ENCODE peak calls at places on chromosomes 1 and 21, in five cellular contexts. A is dorsolateral prefrontal cortex, K is H1, W is HCT116, Z is cardiac fibroblast. F is an unnamed sample.

GRCh38 chr1:232221790-232222499 is 408.0 kb downstream of the SIPA1L2 start:
- DNase-seq in W (peak), K (peak), A (no peak), Z (no peak), F (peak)

GRCh38 chr1:41475859-41476567 is 8.5 kb downstream of the EDN2 start:
- DNase-seq in K (no peak), W (no peak), Z (peak), A (no peak), F (no peak)

GRCh38 chr1:113439272-113439660 is 49.0 kb downstream of the MAGI3 start:
- DNase-seq in K (no peak), A (no peak), W (no peak), Z (no peak), F (no peak)

GRCh38 chr21:34822957-34823356 is 154.2 kb downstream of the CLIC6 start:
- DNase-seq in K (no peak), Z (no peak), W (no peak), A (no peak), F (peak)

GRCh38 chr1:228045405-228045804 is 37.1 kb upstream of the ARF1 start:
- DNase-seq in Z (no peak), K (peak), W (no peak), A (no peak), F (no peak)

GRCh38 chr1:154931940-154932487 is 4.5 kb downstream of the PMVK start:
- DNase-seq in W (peak), Z (no peak), K (no peak), A (no peak), F (no peak)

GRCh38 chr1:54667797-54668196 is 26.2 kb downstream of the MROH7 start:
- DNase-seq in A (no peak), Z (no peak), K (no peak), W (no peak), F (no peak)

GRCh38 chr1:172898866-172899265 is 151.9 kb downstream of the TNFSF18 start:
- DNase-seq in Z (peak), K (no peak), A (no peak), W (no peak), F (no peak)

GRCh38 chr1:21921100-21921875 is 15.8 kb downstream of the HSPG2 start:
- DNase-seq in W (no peak), Z (no peak), K (no peak), A (no peak), F (no peak)

GRCh38 chr1:29409616-29410015 is 173.3 kb downstream of the PTPRU start:
- DNase-seq in W (no peak), Z (no peak), K (peak), A (no peak), F (no peak)

GRCh38 chr1:153478047-153478691 is 17.7 kb upstream of the S100A7 start:
- DNase-seq in Z (no peak), K (no peak), W (no peak), A (no peak), F (no peak)

GRCh38 chr1:61552630-61553029 is 172.3 kb downstream of the TM2D1 start:
- DNase-seq in Z (no peak), K (no peak), A (no peak), W (no peak), F (no peak)

GRCh38 chr1:224116131-224116530 is 2.2 kb downstream of the FBXO28 start:
- DNase-seq in W (peak), Z (peak), K (no peak), A (no peak), F (peak)

GRCh38 chr1:202076050-202076511 is 46.6 kb upstream of the GPR37L1 start:
- DNase-seq in K (no peak), Z (no peak), A (no peak), W (no peak), F (no peak)

GRCh38 chr1:210754931-210755670 is 378.8 kb downstream of the KCNH1 start:
- DNase-seq in Z (no peak), W (no peak), K (no peak), A (peak), F (no peak)

GRCh38 chr1:205932776-205933175 is 10.5 kb downstream of the SLC26A9 start:
- DNase-seq in Z (no peak), W (no peak), K (no peak), A (no peak), F (no peak)

GRCh38 chr1:50420689-50421365 is 2.4 kb downstream of the DMRTA2 start:
- DNase-seq in Z (no peak), K (peak), W (no peak), A (no peak), F (no peak)

GRCh38 chr1:154843913-154844681 is 26.0 kb downstream of the KCNN3 start:
- DNase-seq in K (no peak), A (no peak), W (no peak), Z (no peak), F (no peak)

GRCh38 chr1:245571872-245572294 is 417.1 kb downstream of the KIF26B start:
- DNase-seq in Z (no peak), W (no peak), K (no peak), A (no peak), F (no peak)

GRCh38 chr1:163191301-163191700 is 11.4 kb downstream of the RGS5 start:
- DNase-seq in K (no peak), W (no peak), A (no peak), Z (no peak), F (no peak)

GRCh38 chr1:145988773-145989172 is 7.6 kb downstream of the TXNIP start:
- DNase-seq in W (no peak), A (no peak), K (no peak), Z (no peak), F (no peak)

GRCh38 chr21:45138199-45139002 is 64.0 kb downstream of the ADARB1 start:
- DNase-seq in A (peak), Z (peak), W (peak), K (peak), F (no peak)

GRCh38 chr1:78601068-78601467 is 19.2 kb upstream of the IFI44L start:
- DNase-seq in A (no peak), Z (no peak), K (no peak), W (no peak), F (no peak)

GRCh38 chr1:246567258-246568235 is 1.3 kb downstream of the CNST start:
- DNase-seq in W (no peak), Z (peak), A (no peak), K (no peak), F (no peak)

GRCh38 chr1:116825735-116826438 is 71.7 kb downstream of the CD2 start:
- DNase-seq in W (no peak), A (no peak), K (no peak), Z (no peak), F (no peak)

GRCh38 chr1:98045211-98046030 is 124.6 kb upstream of the DPYD start:
- DNase-seq in K (peak), A (no peak), W (no peak), Z (peak), F (no peak)

GRCh38 chr21:33496345-33496744 is 4.8 kb upstream of the DNAJC28 start:
- DNase-seq in K (peak), W (no peak), A (no peak), Z (no peak), F (no peak)

GRCh38 chr1:3494321-3495308 is 40.1 kb downstream of the ARHGEF16 start:
- DNase-seq in W (no peak), Z (no peak), A (no peak), K (no peak), F (no peak)

GRCh38 chr1:37875833-37876232 is 16.4 kb upstream of the MTF1 start:
- DNase-seq in A (no peak), Z (peak), K (no peak), W (no peak), F (no peak)

GRCh38 chr1:179663810-179664209 is 72.2 kb downstream of the TDRD5 start:
- DNase-seq in W (no peak), A (no peak), K (no peak), Z (no peak), F (no peak)

GRCh38 chr1:223180803-223181321 is 37.8 kb upstream of the TLR5 start:
- DNase-seq in K (no peak), W (no peak), Z (peak), A (no peak), F (no peak)

GRCh38 chr1:185795181-185795580 is 61.0 kb downstream of the HMCN1 start:
- DNase-seq in Z (peak), W (no peak), K (no peak), A (no peak), F (peak)

GRCh38 chr1:24966724-24967346 is 36.8 kb upstream of the RUNX3 start:
- DNase-seq in K (no peak), A (no peak), Z (peak), W (peak), F (peak)

GRCh38 chr1:90726716-90727480 is 9.8 kb upstream of the BARHL2 start:
- DNase-seq in A (no peak), Z (no peak), K (peak), W (no peak), F (no peak)

GRCh38 chr21:33481314-33481943 is 1.7 kb upstream of the TMEM50B start:
- DNase-seq in Z (no peak), K (no peak), W (no peak), A (no peak), F (no peak)

GRCh38 chr1:2193514-2194251 is 889 bp downstream of the FAAP20 start:
- DNase-seq in W (no peak), Z (no peak), A (no peak), K (peak), F (no peak)

GRCh38 chr1:107669996-107670395 is 295.0 kb downstream of the VAV3 start:
- DNase-seq in Z (peak), A (no peak), K (no peak), W (no peak), F (no peak)

GRCh38 chr1:168535536-168535935 is 8.3 kb downstream of the XCL2 start:
- DNase-seq in A (no peak), W (no peak), K (no peak), Z (no peak), F (no peak)

GRCh38 chr1:151908228-151908691 is 1.1 kb downstream of the THEM4 start:
- DNase-seq in K (peak), W (peak), Z (peak), A (no peak), F (no peak)
- H3K4me3 ChIP-seq in K (no peak), W (peak), Z (peak), A (peak), F (peak)

DNA sequence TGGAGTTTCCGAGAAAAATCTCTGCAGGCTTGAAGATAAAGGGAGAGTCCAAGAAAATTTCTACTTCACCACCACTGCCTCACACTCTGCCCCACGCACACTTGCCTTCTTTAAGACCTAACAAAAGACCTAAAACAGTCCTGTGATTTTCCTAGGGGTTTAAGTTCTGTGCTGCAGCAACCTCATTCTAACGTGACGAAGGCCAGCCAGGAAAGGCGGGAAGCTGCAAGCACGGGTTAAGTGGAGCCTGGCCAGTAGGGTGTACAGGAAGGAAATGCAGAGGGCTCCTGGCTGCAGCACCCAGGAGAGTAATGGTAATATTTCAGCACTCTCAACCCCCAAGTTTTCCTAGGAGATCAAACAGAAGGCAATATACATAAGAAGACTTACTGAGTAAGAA is 1.5 kb downstream of the SPATA6 start:
- DNase-seq in Z (peak), K (peak), A (no peak), W (no peak), F (no peak)
- H3K4me3 ChIP-seq in Z (peak), K (peak), A (peak), W (no peak), F (peak)

DNA sequence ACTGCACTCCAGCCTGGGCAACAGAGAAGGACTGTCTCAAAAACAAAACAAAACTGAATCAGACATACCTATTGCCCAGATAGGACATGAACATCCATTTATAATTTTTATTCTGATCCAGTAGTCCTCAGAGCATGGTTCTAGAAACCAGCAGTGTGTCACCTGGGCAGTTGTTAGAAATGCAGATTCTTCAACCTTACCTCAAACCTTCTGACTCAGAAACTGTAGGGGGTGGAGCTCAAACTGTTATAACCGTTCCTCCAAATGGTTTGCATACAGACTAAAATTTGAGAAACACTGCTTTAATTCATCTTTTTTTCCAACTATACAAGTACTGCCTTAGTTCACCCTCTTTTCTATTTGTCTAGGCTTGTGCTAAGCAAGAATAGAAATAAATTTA is 6.0 kb downstream of the NASP start:
- DNase-seq in W (no peak), A (no peak), Z (no peak), K (no peak), F (no peak)
- H3K4me3 ChIP-seq in W (no peak), A (peak), Z (no peak), K (no peak), F (no peak)

GRCh38 chr1:164369698-164370365 is 189.2 kb upstream of the PBX1 start:
- DNase-seq in K (no peak), W (no peak), A (no peak), Z (no peak), F (no peak)
- H3K4me3 ChIP-seq in K (no peak), W (no peak), A (no peak), Z (no peak), F (no peak)

GRCh38 chr1:93681549-93682412 is at the start of gene BCAR3:
- DNase-seq in A (no peak), Z (peak), K (peak), W (no peak), F (no peak)
- H3K4me3 ChIP-seq in A (peak), Z (peak), K (peak), W (peak), F (peak)

GRCh38 chr1:209454340-209455014 is 129.0 kb upstream of the CAMK1G start:
- DNase-seq in A (no peak), K (no peak), W (no peak), Z (no peak), F (no peak)

GRCh38 chr1:209457618-209458017 is 125.9 kb upstream of the CAMK1G start:
- DNase-seq in W (no peak), A (no peak), Z (no peak), K (no peak), F (no peak)

GRCh38 chr1:209456878-209457277 is 126.6 kb upstream of the CAMK1G start:
- DNase-seq in A (no peak), K (no peak), Z (no peak), W (no peak), F (no peak)

GRCh38 chr1:209455133-209455532 is 128.4 kb upstream of the CAMK1G start:
- DNase-seq in A (no peak), K (no peak), Z (no peak), W (no peak), F (no peak)

DNA sequence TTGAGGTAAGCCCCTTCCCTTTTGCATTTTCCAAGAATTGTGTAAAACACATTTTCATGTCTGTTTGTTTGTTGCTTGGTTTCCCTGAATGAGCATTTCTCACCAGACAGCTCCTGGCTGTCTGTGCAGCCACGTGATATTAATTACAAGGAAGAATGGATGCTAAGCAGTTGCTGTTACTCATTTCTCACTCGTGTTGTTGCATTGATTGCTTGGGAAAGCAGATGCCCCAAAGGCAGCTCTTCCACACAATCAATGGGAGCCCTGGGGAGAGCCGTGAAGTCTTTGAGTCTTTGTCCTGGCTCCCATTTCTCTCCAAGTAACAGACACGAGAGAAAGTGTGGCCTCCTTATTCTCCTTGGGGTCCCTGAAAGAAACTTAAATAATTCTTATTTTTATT is 127.8 kb upstream of the CAMK1G start:
- DNase-seq in A (no peak), W (no peak), Z (no peak), K (no peak), F (no peak)
- H3K4me3 ChIP-seq in A (no peak), W (no peak), Z (no peak), K (no peak), F (no peak)

GRCh38 chr1:9589719-9590157 is 1.0 kb downstream of the TMEM201 start:
- DNase-seq in Z (no peak), K (no peak), W (no peak), A (no peak), F (no peak)

GRCh38 chr1:9590945-9591668 is 2.4 kb downstream of the TMEM201 start:
- DNase-seq in W (no peak), A (no peak), Z (no peak), K (no peak), F (no peak)

GRCh38 chr1:9589144-9589718 is 520 bp downstream of the TMEM201 start:
- DNase-seq in W (no peak), A (no peak), Z (peak), K (peak), F (no peak)

GRCh38 chr1:9588551-9589143 is at the start of gene TMEM201:
- DNase-seq in Z (peak), W (peak), A (peak), K (peak), F (peak)

GRCh38 chr1:9590201-9590600 is 1.5 kb downstream of the TMEM201 start:
- DNase-seq in A (no peak), W (no peak), Z (no peak), K (no peak), F (no peak)
- H3K4me3 ChIP-seq in A (peak), W (peak), Z (no peak), K (peak), F (no peak)

GRCh38 chr1:33428661-33429060 is 2.2 kb downstream of the PHC2 start:
- DNase-seq in A (no peak), K (no peak), W (no peak), Z (no peak), F (no peak)

GRCh38 chr1:33430751-33431593 is at the start of gene PHC2:
- DNase-seq in A (peak), Z (peak), K (peak), W (peak), F (peak)

GRCh38 chr1:33426906-33427305 is 4.0 kb downstream of the PHC2 start:
- DNase-seq in A (no peak), Z (no peak), K (no peak), W (no peak), F (no peak)

GRCh38 chr1:33429846-33430750 is 797 bp downstream of the PHC2 start:
- DNase-seq in K (peak), W (no peak), Z (peak), A (no peak), F (no peak)

DNA sequence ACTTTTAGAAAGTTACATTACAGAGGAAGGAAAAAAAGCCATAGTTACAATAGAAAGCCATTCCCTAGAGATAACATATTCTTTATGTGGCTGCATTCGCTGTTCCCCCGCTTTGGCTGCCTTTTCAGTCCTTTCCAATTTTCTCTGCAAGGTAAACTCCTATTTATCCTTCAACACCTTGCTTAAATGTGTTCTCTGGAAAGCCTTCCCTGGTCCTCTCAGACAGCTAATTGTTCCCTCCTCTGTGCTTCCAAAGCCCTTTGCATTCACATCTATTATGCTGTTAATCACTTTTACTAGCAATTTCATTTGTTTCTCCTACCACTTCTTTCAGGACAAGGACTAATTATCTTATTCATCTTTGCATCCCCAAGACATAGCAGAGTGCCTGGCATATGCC is 1.6 kb downstream of the PHC2 start:
- DNase-seq in A (no peak), Z (no peak), W (no peak), K (no peak), F (no peak)
- H3K4me3 ChIP-seq in A (peak), Z (no peak), W (peak), K (no peak), F (peak)

GRCh38 chr1:95095833-95096217 is 21.3 kb upstream of the TLCD4 start:
- DNase-seq in A (no peak), Z (no peak), K (no peak), W (no peak), F (no peak)

GRCh38 chr1:95094923-95095322 is 22.2 kb upstream of the ALG14 start:
- DNase-seq in A (no peak), K (no peak), W (no peak), Z (no peak), F (no peak)

GRCh38 chr1:95097426-95097825 is 19.7 kb upstream of the TLCD4 start:
- DNase-seq in Z (no peak), W (no peak), A (no peak), K (no peak), F (no peak)

GRCh38 chr1:95098196-95098595 is 19.0 kb upstream of the TLCD4 start:
- DNase-seq in A (no peak), K (no peak), Z (no peak), W (no peak), F (no peak)

GRCh38 chr1:95096218-95096841 is 20.8 kb upstream of the TLCD4 start:
- DNase-seq in K (no peak), W (no peak), A (no peak), Z (no peak), F (peak)
- H3K4me3 ChIP-seq in K (no peak), W (no peak), A (no peak), Z (no peak), F (no peak)